ENCODE peak calls at places on chromosome 6, in seven cellular contexts. Z is neural progenitor cell, G is DND-41, S is PC-9, N is fibroblast of lung, O is Karpas-422, I is astrocyte. F is an unnamed sample. For H3K4me1 and H4K20me1, the result is how much of the 10 kb centered on the place peaks cover.

GRCh38 chr6:90811596-90812226 is 224.8 kb upstream of the MAP3K7 start:
- DNase-seq in Z (no peak), G (no peak), S (no peak), N (no peak), O (no peak), I (no peak), F (no peak)

GRCh38 chr6:166618866-166619761 is 7.9 kb downstream of the RPS6KA2 start:
- DNase-seq in Z (no peak), G (no peak), S (peak), N (peak), O (no peak), I (peak), F (no peak)

GRCh38 chr6:142275146-142276006 is 26.4 kb upstream of the ADGRG6 start:
- DNase-seq in Z (no peak), G (no peak), S (no peak), N (peak), O (no peak), I (peak), F (no peak)

GRCh38 chr6:133814797-133815196 is 74.1 kb upstream of the TCF21 start:
- DNase-seq in Z (no peak), G (no peak), S (no peak), N (peak), O (no peak), I (peak), F (no peak)

GRCh38 chr6:116351101-116351500 is 19.6 kb upstream of the DSE start:
- DNase-seq in Z (no peak), G (no peak), S (no peak), N (no peak), O (no peak), I (no peak), F (no peak)

GRCh38 chr6:147711511-147711910 is 203.0 kb downstream of the SAMD5 start:
- DNase-seq in Z (no peak), G (no peak), S (no peak), N (no peak), O (no peak), I (peak), F (no peak)

GRCh38 chr6:7891098-7891872 is 19.3 kb downstream of the TXNDC5 start:
- DNase-seq in Z (no peak), G (no peak), S (no peak), N (no peak), O (no peak), I (no peak), F (no peak)

GRCh38 chr6:154598403-154598802 is 87.9 kb upstream of the CNKSR3 start:
- DNase-seq in Z (peak), G (no peak), S (no peak), N (no peak), O (no peak), I (no peak), F (no peak)

GRCh38 chr6:158049055-158050028 is 67.7 kb downstream of the SYNJ2 start:
- DNase-seq in Z (no peak), G (no peak), S (no peak), N (no peak), O (no peak), I (no peak), F (no peak)

GRCh38 chr6:21265264-21266044 is 328.1 kb upstream of the SOX4 start:
- DNase-seq in Z (no peak), G (no peak), S (no peak), N (peak), O (no peak), I (peak), F (no peak)

GRCh38 chr6:23349521-23350147 is 776.4 kb upstream of the NRSN1 start:
- DNase-seq in Z (no peak), G (no peak), S (peak), N (peak), O (no peak), I (peak), F (no peak)

GRCh38 chr6:129667034-129667433 is 42.9 kb downstream of the ARHGAP18 start:
- DNase-seq in Z (no peak), G (no peak), S (no peak), N (peak), O (no peak), I (no peak), F (no peak)

GRCh38 chr6:88561034-88561973 is 395.2 kb upstream of the CNR1 start:
- DNase-seq in Z (no peak), G (peak), S (no peak), N (no peak), O (no peak), I (no peak), F (no peak)

GRCh38 chr6:36969240-36969691 is 14.7 kb downstream of the PI16 start:
- DNase-seq in Z (no peak), G (no peak), S (no peak), N (no peak), O (no peak), I (no peak), F (no peak)

GRCh38 chr6:13666194-13667105 is 45.2 kb downstream of the RANBP9 start:
- DNase-seq in Z (no peak), G (no peak), S (no peak), N (no peak), O (no peak), I (peak), F (no peak)

GRCh38 chr6:119891206-119891605 is 541.6 kb upstream of the MAN1A1 start:
- DNase-seq in Z (no peak), G (no peak), S (no peak), N (no peak), O (no peak), I (no peak), F (no peak)

GRCh38 chr6:3205913-3206312 is 21.5 kb downstream of the TUBB2B start:
- DNase-seq in Z (no peak), G (no peak), S (peak), N (peak), O (no peak), I (peak), F (no peak)

GRCh38 chr6:1170793-1171192 is 141.1 kb upstream of the FOXQ1 start:
- DNase-seq in Z (no peak), G (no peak), S (no peak), N (peak), O (no peak), I (no peak), F (no peak)

GRCh38 chr6:34664270-34664971 is 32.1 kb downstream of the ILRUN start:
- DNase-seq in Z (no peak), G (peak), S (no peak), N (peak), O (no peak), I (no peak), F (no peak)

GRCh38 chr6:99079058-99079457 is 131.3 kb upstream of the FBXL4 start:
- DNase-seq in Z (no peak), G (no peak), S (no peak), N (no peak), O (no peak), I (no peak), F (no peak)

GRCh38 chr6:113219783-113220182 is 637.4 kb upstream of the MARCKS start:
- DNase-seq in Z (no peak), G (peak), S (no peak), N (no peak), O (no peak), I (no peak), F (no peak)

GRCh38 chr6:24078200-24078599 is 47.8 kb upstream of the NRSN1 start:
- DNase-seq in Z (no peak), G (no peak), S (no peak), N (no peak), O (no peak), I (peak), F (no peak)

GRCh38 chr6:139144490-139145085 is 9.7 kb downstream of the HECA start:
- DNase-seq in Z (no peak), G (no peak), S (no peak), N (no peak), O (peak), I (no peak), F (no peak)

GRCh38 chr6:139146317-139146726 is 11.4 kb downstream of the HECA start:
- DNase-seq in Z (no peak), G (no peak), S (no peak), N (no peak), O (peak), I (no peak), F (no peak)

GRCh38 chr6:139148557-139149220 is 13.8 kb downstream of the HECA start:
- DNase-seq in Z (no peak), G (no peak), S (no peak), N (peak), O (no peak), I (no peak), F (no peak)

GRCh38 chr6:139147628-139148027 is 12.7 kb downstream of the HECA start:
- DNase-seq in Z (no peak), G (no peak), S (no peak), N (no peak), O (no peak), I (no peak), F (no peak)

DNA sequence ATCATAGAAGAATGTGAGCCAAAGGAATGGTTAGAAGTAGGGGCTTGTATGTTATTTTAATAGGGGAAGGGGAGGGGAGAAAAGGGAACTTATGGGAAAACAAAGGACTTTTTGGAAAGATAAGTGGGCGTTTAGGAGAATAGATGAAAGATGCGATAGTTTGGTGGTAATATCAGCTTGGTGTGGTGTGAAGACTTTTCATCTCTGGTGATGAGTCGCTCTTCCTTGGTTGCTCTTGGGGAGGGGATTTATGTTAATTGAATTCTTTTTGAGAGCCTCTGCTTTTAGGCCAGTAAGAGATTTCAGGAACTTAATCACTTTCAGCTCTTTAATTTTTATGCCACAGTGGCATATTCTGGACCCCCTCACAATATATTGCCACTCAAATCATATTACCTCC is 10.8 kb downstream of the HECA start:
- DNase-seq in Z (no peak), G (no peak), S (no peak), N (no peak), O (peak), I (no peak), F (no peak)
- H3K4me1 ChIP-seq in Z (under half), G (under half), S (under half), N (under half), O (half or more), I (under half), F (under half)

DNA sequence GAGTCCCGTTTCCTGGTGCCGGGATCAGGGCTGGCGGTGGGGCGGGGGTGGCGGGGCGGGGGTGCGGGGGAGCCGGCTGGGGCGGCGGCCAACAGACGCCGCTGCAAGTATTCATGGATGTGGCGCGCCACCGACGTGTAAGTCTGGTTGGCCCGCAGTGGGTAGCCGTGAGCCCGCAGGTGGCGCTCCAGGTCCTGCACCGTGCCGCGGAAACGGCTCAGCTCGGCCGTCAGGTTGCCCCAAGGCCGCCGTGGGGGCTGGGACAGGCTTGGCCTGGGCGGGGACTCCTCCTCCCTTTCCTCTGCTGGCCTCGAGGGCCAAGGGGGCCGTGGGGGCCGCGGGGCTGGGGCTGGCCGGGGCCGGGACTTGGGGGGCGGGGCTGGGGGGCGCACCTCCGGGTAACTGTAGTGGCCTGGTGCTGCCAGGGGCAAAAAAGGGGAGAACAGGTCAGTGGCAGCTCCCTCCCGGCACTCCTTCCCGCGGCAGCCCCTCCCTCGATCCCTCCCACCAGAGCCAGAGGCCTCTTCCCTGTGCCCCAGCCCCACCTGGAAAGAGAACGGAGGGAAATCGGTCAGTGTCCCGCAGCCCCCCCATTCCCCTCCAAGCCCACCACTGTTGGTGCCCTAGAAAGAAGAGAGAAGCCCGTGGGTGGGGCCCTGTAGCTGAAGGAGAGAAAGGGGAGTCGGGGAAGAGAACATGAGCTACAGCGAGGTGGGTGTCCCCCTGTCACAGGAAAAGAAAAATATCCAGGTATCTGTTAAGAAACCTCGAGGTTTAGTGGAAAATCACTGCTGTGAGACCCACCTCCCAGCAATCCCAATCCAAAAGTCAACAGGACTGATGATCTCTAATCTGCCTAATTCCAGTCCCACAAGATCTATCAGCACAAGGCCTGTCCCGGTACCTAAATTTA is 21.3 kb downstream of the TNXB start:
- DNase-seq in Z (peak), G (no peak), S (peak), N (peak), O (peak), I (no peak), F (peak)
- H3K4me2 ChIP-seq in Z (peak), G (no peak), S (peak), N (no peak), O (no peak), I (no peak), F (no peak)

GRCh38 chr6:138255443-138255842 is 37.2 kb upstream of the PBOV1 start:
- DNase-seq in Z (no peak), G (no peak), S (no peak), N (no peak), O (no peak), I (no peak), F (no peak)
- H4K20me1 ChIP-seq in Z (under half), G (under half), S (under half), N (under half), O (under half), I (under half), F (under half)

GRCh38 chr6:6004147-6004995 is 2.4 kb downstream of the NRN1 start:
- DNase-seq in Z (peak), G (no peak), S (no peak), N (peak), O (peak), I (no peak), F (no peak)
- H3K4me1 ChIP-seq in Z (under half), G (under half), S (under half), N (under half), O (under half), I (under half), F (under half)

DNA sequence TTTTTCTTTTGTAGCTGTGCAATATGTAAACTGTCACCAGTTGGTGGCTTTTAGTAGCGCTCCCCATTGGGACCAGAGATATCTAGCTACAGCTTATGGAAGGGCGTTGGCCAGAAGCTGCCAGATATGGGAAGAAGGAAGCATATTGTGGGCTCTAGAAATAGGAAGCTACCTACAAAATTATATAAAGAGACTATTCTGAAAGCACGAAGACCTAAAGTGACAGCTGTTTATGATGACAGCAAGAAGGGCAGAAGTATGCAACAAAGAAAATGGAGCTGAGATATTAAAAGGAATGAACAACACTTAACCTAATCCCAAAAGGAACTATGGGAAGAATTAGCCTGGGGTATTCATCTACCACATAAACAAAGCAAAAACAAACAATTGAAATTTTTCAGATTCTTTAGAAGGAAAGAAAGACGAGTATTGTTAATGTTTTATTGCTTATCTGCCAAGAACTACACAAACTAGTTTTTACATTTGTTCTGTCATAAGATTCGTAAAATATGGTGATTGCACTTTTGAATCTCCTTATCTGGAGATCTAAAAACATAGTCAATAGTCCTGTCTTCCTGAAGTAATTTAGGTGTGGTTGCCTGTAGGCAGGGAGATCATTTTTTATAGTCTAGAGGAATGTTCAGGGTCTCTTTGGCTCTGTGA is 81.6 kb downstream of the NCOA7 start:
- DNase-seq in Z (no peak), G (no peak), S (no peak), N (no peak), O (no peak), I (peak), F (no peak)
- H3K4me2 ChIP-seq in Z (no peak), G (no peak), S (peak), N (no peak), O (no peak), I (no peak), F (no peak)